ENCODE peak calls at places on chromosomes 6 and 20, in five cellular contexts. G is SK-N-SH, Q is H1, O is HCT116, C is K562. L is an unnamed sample.

GRCh38 chr6:73803562-73804221 is 107.7 kb downstream of the CD109 start:
- DNase-seq in G (peak), O (peak), Q (no peak), C (peak), L (peak)

GRCh38 chr20:11676618-11677289 is 240.9 kb upstream of the BTBD3 start:
- DNase-seq in G (peak), Q (no peak), C (peak), O (peak), L (peak)

GRCh38 chr6:170198298-170198697 is 92.6 kb downstream of the DLL1 start:
- DNase-seq in G (no peak), C (no peak), O (no peak), Q (no peak), L (no peak)

GRCh38 chr6:99995916-99996315 is 1.9 kb upstream of the MCHR2 start:
- DNase-seq in O (no peak), C (no peak), Q (no peak), G (no peak), L (no peak)

GRCh38 chr6:132414761-132415160 is 13.5 kb upstream of the MOXD1 start:
- DNase-seq in G (no peak), Q (no peak), O (no peak), C (no peak), L (no peak)

GRCh38 chr6:44685213-44685612 is 297.7 kb downstream of the CDC5L start:
- DNase-seq in G (no peak), Q (no peak), O (no peak), C (no peak), L (no peak)

GRCh38 chr6:129031051-129031599 is 148.2 kb downstream of the LAMA2 start:
- DNase-seq in G (no peak), C (no peak), Q (no peak), O (no peak), L (no peak)

GRCh38 chr20:278607-279571 is 11.7 kb downstream of the C20orf96 start:
- DNase-seq in C (no peak), O (no peak), G (no peak), Q (no peak), L (no peak)

GRCh38 chr20:35269055-35269781 is 8.7 kb downstream of the MMP24OS start:
- DNase-seq in G (peak), Q (no peak), C (peak), O (no peak), L (peak)

GRCh38 chr6:158698876-158699440 is 49.1 kb downstream of the SYTL3 start:
- DNase-seq in G (no peak), Q (no peak), C (no peak), O (no peak), L (no peak)

GRCh38 chr6:161219336-161220079 is 54.4 kb downstream of the AGPAT4 start:
- DNase-seq in C (no peak), Q (no peak), G (no peak), O (no peak), L (no peak)

GRCh38 chr6:45843848-45844521 is 171.7 kb downstream of the CLIC5 start:
- DNase-seq in O (no peak), Q (no peak), G (no peak), C (no peak), L (no peak)

GRCh38 chr6:90098025-90098474 is 198.6 kb downstream of the BACH2 start:
- DNase-seq in G (no peak), Q (no peak), O (no peak), C (no peak), L (peak)

GRCh38 chr6:87794922-87795885 is 93.2 kb upstream of the AKIRIN2 start:
- DNase-seq in Q (no peak), C (no peak), G (no peak), O (no peak), L (no peak)

GRCh38 chr20:62741191-62741676 is 32.6 kb downstream of the NTSR1 start:
- DNase-seq in G (no peak), O (no peak), C (no peak), Q (no peak), L (peak)

GRCh38 chr6:45920819-45921511 is 94.7 kb downstream of the CLIC5 start:
- DNase-seq in Q (no peak), O (no peak), G (no peak), C (no peak), L (no peak)

GRCh38 chr6:158270389-158271127 is 41.7 kb upstream of the TULP4 start:
- DNase-seq in G (no peak), O (no peak), C (no peak), Q (no peak), L (no peak)

GRCh38 chr6:1827984-1828793 is 218.5 kb downstream of the FOXC1 start:
- DNase-seq in O (no peak), Q (no peak), G (no peak), C (no peak), L (no peak)

GRCh38 chr6:11473008-11473740 is 64.4 kb upstream of the TMEM170B start:
- DNase-seq in O (no peak), Q (no peak), G (no peak), C (no peak), L (no peak)

GRCh38 chr20:51955756-51956155 is 153.4 kb upstream of the SALL4 start:
- DNase-seq in Q (no peak), G (no peak), O (no peak), C (no peak), L (no peak)

GRCh38 chr20:49887251-49887827 is 28.0 kb downstream of the SPATA2 start:
- DNase-seq in C (no peak), O (no peak), Q (no peak), G (no peak), L (no peak)

GRCh38 chr20:57258055-57258454 is 8.4 kb downstream of the BMP7 start:
- DNase-seq in C (no peak), O (no peak), G (no peak), Q (no peak), L (no peak)

GRCh38 chr6:156778615-156779205 is 1.5 kb downstream of the ARID1B start:
- DNase-seq in G (no peak), C (peak), Q (no peak), O (no peak), L (peak)

GRCh38 chr6:32854376-32855178 is 585 bp downstream of the PSMB9 start:
- DNase-seq in O (no peak), Q (no peak), G (peak), C (no peak), L (no peak)

GRCh38 chr6:154169193-154169847 is 130.3 kb downstream of the OPRM1 start:
- DNase-seq in Q (no peak), C (no peak), O (no peak), G (no peak), L (no peak)

GRCh38 chr6:82419859-82420258 is 56.2 kb downstream of the TPBG start:
- DNase-seq in O (no peak), Q (no peak), C (no peak), G (no peak), L (no peak)
- TF ChIP-seq JUND in O (no peak), Q (no peak), C (no peak), G (no peak), L (no peak)

GRCh38 chr6:153059311-153059710 is 56.8 kb upstream of the MTRF1L start:
- DNase-seq in O (no peak), Q (no peak), G (no peak), C (no peak), L (no peak)
- TF ChIP-seq JUND in O (no peak), Q (no peak), G (no peak), C (no peak), L (no peak)

GRCh38 chr6:41546475-41546865 is 289 bp downstream of the FOXP4 start:
- DNase-seq in O (no peak), C (no peak), Q (no peak), G (no peak), L (peak)
- TF ChIP-seq JUND in O (no peak), C (no peak), Q (no peak), G (no peak), L (no peak)

GRCh38 chr6:55562318-55562717 is 16.7 kb downstream of the HMGCLL1 start:
- DNase-seq in G (no peak), C (no peak), Q (no peak), O (no peak), L (no peak)
- TF ChIP-seq JUND in G (no peak), C (no peak), Q (no peak), O (no peak), L (no peak)

GRCh38 chr6:143339223-143339622 is 111.3 kb downstream of the ADAT2 start:
- DNase-seq in G (no peak), O (no peak), C (no peak), Q (no peak), L (no peak)

GRCh38 chr6:143333749-143334520 is 116.6 kb downstream of the ADAT2 start:
- DNase-seq in C (no peak), Q (no peak), G (no peak), O (no peak), L (no peak)

GRCh38 chr6:143335865-143336264 is 114.6 kb downstream of the ADAT2 start:
- DNase-seq in Q (no peak), G (no peak), O (no peak), C (no peak), L (no peak)

GRCh38 chr6:143336446-143337152 is 113.9 kb downstream of the ADAT2 start:
- DNase-seq in Q (no peak), O (no peak), G (no peak), C (no peak), L (no peak)

DNA sequence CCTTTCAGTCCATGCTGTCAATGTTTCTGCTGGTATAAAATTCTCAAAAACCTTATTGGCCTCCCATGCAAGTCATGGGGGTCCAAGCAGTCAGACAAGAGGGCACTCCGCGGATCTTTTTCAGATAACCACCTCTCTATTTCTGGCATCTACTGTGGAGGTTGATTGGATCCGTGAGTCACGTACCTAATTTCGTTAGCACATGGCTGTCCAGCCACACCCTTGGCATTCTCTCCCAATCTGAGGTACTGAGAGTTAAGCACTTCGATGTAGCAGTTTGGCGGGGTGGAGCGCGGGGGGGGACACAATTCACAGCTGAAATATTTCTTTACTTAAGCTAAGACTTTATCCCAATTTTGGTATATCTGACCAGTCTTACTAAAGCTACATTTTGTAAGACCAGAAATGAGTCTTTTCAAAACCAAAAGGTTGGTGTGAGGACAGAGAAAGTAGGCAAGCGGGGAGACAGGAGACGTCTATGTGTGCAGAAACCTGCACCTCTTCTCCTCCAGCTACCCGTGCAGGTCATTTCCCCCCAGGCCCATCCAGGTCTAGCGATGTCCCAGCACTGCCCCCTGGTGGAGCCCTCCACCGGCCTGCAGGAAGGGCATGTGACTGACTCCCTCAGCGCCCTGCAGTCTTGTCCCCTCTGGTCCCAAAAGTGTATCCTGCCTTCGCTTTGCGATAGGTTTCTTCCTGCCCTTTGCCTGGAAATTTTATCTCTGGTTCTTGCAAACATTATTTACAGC is 113.1 kb downstream of the ADAT2 start:
- DNase-seq in Q (peak), G (peak), O (peak), C (peak), L (no peak)
- TF ChIP-seq JUND in Q (peak), G (no peak), O (no peak), C (no peak), L (no peak)

DNA sequence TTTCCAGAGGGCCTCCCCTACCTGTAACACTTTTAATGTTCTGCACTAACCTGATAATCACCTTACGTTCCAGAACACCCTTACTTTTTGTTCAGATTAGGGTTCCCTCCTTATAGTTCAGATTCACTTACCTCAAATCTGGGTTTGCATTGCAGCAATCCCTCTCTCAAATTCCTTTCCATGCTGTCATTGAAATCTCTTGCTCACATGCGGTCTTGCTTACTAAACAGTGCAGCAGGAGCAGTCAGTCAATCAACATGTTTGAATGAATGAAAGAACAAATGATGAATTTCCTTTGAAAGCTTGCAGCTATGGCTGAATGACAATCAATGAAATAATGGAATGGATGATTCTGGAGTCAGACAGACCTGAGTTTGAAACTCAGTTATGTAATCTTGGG is 200.1 kb downstream of the HIVEP2 start:
- DNase-seq in C (no peak), G (no peak), O (no peak), Q (no peak), L (no peak)
- TF ChIP-seq JUND in C (no peak), G (no peak), O (no peak), Q (no peak), L (no peak)

DNA sequence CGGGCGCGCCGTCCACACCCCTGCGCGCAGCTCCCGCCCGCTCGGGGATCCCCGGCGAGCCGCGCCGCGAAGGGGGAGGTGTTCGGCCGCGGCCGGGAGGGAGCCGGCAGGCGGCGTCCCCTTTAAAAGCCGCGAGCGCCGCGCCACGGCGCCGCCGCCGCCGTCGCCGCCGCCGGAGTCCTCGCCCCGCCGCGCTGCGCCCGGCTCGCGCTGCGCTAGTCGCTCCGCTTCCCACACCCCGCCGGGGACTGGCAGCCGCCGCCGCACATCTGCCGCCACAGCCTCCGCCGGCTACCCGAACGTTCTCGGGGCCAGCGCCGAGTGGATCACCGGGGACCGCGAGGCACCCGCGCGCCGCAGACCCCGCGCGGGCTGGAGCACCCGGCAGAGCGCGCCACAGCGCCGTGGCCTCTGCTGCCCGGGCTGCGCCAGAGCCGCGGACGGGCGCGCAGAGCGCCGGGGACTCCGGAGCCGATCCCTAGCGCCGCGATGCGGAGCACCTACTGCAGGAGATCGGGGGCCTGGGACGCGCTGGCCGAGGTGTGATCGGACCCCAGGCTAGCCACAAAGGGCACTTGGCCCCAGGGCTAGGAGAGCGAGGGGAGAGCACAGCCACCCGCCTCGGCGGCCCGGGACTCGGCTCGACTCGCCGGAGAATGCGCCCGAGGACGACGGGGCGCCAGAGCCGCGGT is at the start of gene BMP2:
- DNase-seq in O (no peak), C (peak), G (peak), Q (no peak), L (peak)
- TF ChIP-seq JUND in O (no peak), C (no peak), G (no peak), Q (no peak), L (no peak)

L was measured in T47D.